ENCODE peak calls at places on chromosomes 2 and 18, in six cellular contexts. U, I, Z, H, J and S are unnamed samples.

GRCh38 chr2:120415060-120415459 is 69.1 kb downstream of the INHBB start:
- DNase-seq in U (no peak), I (no peak), Z (no peak), H (no peak), J (no peak), S (no peak)

GRCh38 chr2:29106980-29107388 is 8.2 kb upstream of the CLIP4 start:
- DNase-seq in U (no peak), I (peak; percentile 55), Z (no peak), H (no peak), J (no peak), S (no peak)

GRCh38 chr2:118114863-118115262 is 26.6 kb downstream of the INSIG2 start:
- DNase-seq in U (no peak), I (no peak), Z (no peak), H (no peak), J (no peak), S (no peak)

GRCh38 chr18:76486600-76486999 is 8.4 kb downstream of the ZNF516 start:
- DNase-seq in U (no peak), I (no peak), Z (no peak), H (no peak), J (no peak), S (no peak)

GRCh38 chr2:147792966-147793617 is 51.7 kb upstream of the ACVR2A start:
- DNase-seq in U (no peak), I (no peak), Z (no peak), H (no peak), J (no peak), S (no peak)

GRCh38 chr2:226615891-226616290 is 183.7 kb downstream of the IRS1 start:
- DNase-seq in U (no peak), I (no peak), Z (no peak), H (no peak), J (no peak), S (no peak)

GRCh38 chr2:190959911-190960788 is 53.8 kb downstream of the STAT1 start:
- DNase-seq in U (peak; percentile 36), I (no peak), Z (no peak), H (no peak), J (no peak), S (no peak)

GRCh38 chr2:229044581-229044980 is 226.5 kb downstream of the PID1 start:
- DNase-seq in U (no peak), I (no peak), Z (no peak), H (no peak), J (no peak), S (no peak)

GRCh38 chr2:121140734-121141133 is 144.3 kb downstream of the TFCP2L1 start:
- DNase-seq in U (no peak), I (no peak), Z (no peak), H (no peak), J (no peak), S (no peak)

GRCh38 chr18:51196116-51196810 is 1.2 kb downstream of the MEX3C start:
- DNase-seq in U (no peak), I (no peak), Z (no peak), H (no peak), J (peak; percentile 53), S (no peak)

GRCh38 chr2:60335533-60336237 is 217.8 kb downstream of the BCL11A start:
- DNase-seq in U (no peak), I (no peak), Z (no peak), H (no peak), J (no peak), S (no peak)

GRCh38 chr2:173092844-173093402 is 17.3 kb downstream of the MAP3K20 start:
- DNase-seq in U (no peak), I (no peak), Z (no peak), H (no peak), J (no peak), S (no peak)